ENCODE peak calls at places on chromosomes 11 and 22, in six cellular contexts. E is H1, D is Panc1, H is prostate gland, P is GM23338, J is HCT116. X is an unnamed sample.

GRCh38 chr22:17931400-17931825 is 92.9 kb downstream of the MICAL3 start:
- DNase-seq in E (no peak), D (no peak), H (peak), P (no peak), J (no peak), X (no peak)

GRCh38 chr22:36249160-36249559 is 3.8 kb upstream of the APOL1 start:
- DNase-seq in E (no peak), D (no peak), H (no peak), P (no peak), J (no peak), X (no peak)

GRCh38 chr22:23064381-23065068 is 5.8 kb upstream of the GNAZ start:
- DNase-seq in E (peak), D (no peak), H (no peak), P (no peak), J (no peak), X (peak)

GRCh38 chr11:34381775-34382174 is 24.0 kb upstream of the ABTB2 start:
- DNase-seq in E (no peak), D (no peak), H (no peak), P (no peak), J (no peak), X (no peak)

GRCh38 chr11:14015711-14016110 is 53.2 kb downstream of the SPON1 start:
- DNase-seq in E (no peak), D (peak), H (no peak), P (peak), J (peak), X (no peak)

GRCh38 chr11:72113170-72113808 is 794 bp upstream of the ANAPC15 start:
- DNase-seq in E (no peak), D (no peak), H (no peak), P (no peak), J (no peak), X (no peak)

GRCh38 chr11:64271339-64272132 is 12.9 kb downstream of the BAD start:
- DNase-seq in E (peak), D (peak), H (peak), P (peak), J (no peak), X (peak)

GRCh38 chr11:120334332-120334731 is 1.9 kb upstream of the ARHGEF12 start:
- DNase-seq in E (no peak), D (no peak), H (no peak), P (no peak), J (no peak), X (no peak)

GRCh38 chr22:30701872-30702271 is 7.2 kb downstream of the OSBP2 start:
- DNase-seq in E (no peak), D (no peak), H (no peak), P (no peak), J (peak), X (no peak)

GRCh38 chr22:36351921-36352774 is 35.6 kb downstream of the MYH9 start:
- DNase-seq in E (no peak), D (no peak), H (peak), P (no peak), J (no peak), X (no peak)

GRCh38 chr11:111344032-111344431 is 35.0 kb downstream of the POU2AF1 start:
- DNase-seq in E (no peak), D (no peak), H (no peak), P (no peak), J (no peak), X (peak)

GRCh38 chr11:44950625-44951472 is at the start of gene TP53I11:
- DNase-seq in E (no peak), D (no peak), H (peak), P (no peak), J (peak), X (no peak)

GRCh38 chr11:117384045-117384444 is 56.4 kb downstream of the CEP164 start:
- DNase-seq in E (no peak), D (peak), H (no peak), P (no peak), J (no peak), X (no peak)

GRCh38 chr22:24427500-24428164 is at the start of gene ADORA2A:
- DNase-seq in E (no peak), D (no peak), H (no peak), P (peak), J (no peak), X (no peak)

GRCh38 chr11:58135171-58135570 is 9.8 kb upstream of the OR9I1 start:
- DNase-seq in E (no peak), D (no peak), H (no peak), P (no peak), J (no peak), X (no peak)

GRCh38 chr11:59728913-59729312 is 15.3 kb upstream of the OR10V1 start:
- DNase-seq in E (no peak), D (no peak), H (no peak), P (no peak), J (no peak), X (no peak)

GRCh38 chr11:119012629-119013170 is 5.4 kb downstream of the RPS25 start:
- DNase-seq in E (no peak), D (no peak), H (no peak), P (no peak), J (no peak), X (no peak)

GRCh38 chr11:122797651-122798050 is 40.6 kb upstream of the CRTAM start:
- DNase-seq in E (no peak), D (no peak), H (no peak), P (no peak), J (no peak), X (no peak)

DNA sequence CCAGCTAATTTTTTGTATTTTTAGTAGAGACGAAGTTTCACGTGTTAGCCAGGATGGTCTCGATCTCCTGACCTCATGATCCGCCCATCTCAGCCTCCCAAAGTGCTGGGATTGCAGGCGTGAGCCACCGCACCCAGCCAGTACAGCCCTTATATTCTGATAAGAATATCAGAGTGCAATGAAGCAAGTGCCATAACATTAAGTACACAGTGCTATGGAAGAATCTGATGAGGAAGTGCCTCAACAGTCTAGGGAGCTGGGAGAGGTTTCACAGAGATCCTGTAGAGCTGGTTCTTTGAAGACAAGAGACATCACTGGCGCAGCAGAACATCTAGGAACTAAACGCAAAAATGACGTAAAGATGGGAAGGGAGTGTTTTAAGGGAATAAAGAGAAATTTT is 2.1 kb downstream of the RTCB start:
- DNase-seq in E (no peak), D (no peak), H (no peak), P (no peak), J (no peak), X (no peak)
- H3K4me3 ChIP-seq in E (no peak), D (no peak), H (no peak), P (no peak), J (no peak), X (no peak)

GRCh38 chr11:87454246-87454645 is 416.5 kb downstream of the TMEM135 start:
- DNase-seq in E (no peak), D (no peak), H (no peak), P (no peak), J (no peak), X (no peak)
- H3K27ac ChIP-seq in E (no peak), D (no peak), H (no peak), P (no peak), J (no peak), X (no peak)

GRCh38 chr11:86749376-86749775 is 51.0 kb upstream of the PRSS23 start:
- DNase-seq in E (no peak), D (no peak), H (no peak), P (peak), J (no peak), X (no peak)
- TF ChIP-seq POLR2AphosphoS5 in E (no peak), D (no peak), H (no peak), P (no peak), J (no peak), X (no peak)

GRCh38 chr11:102114032-102114431 is 3.8 kb downstream of the YAP1 start:
- DNase-seq in E (peak), D (no peak), H (no peak), P (peak), J (no peak), X (no peak)
- H3K4me3 ChIP-seq in E (no peak), D (no peak), H (no peak), P (no peak), J (no peak), X (no peak)

DNA sequence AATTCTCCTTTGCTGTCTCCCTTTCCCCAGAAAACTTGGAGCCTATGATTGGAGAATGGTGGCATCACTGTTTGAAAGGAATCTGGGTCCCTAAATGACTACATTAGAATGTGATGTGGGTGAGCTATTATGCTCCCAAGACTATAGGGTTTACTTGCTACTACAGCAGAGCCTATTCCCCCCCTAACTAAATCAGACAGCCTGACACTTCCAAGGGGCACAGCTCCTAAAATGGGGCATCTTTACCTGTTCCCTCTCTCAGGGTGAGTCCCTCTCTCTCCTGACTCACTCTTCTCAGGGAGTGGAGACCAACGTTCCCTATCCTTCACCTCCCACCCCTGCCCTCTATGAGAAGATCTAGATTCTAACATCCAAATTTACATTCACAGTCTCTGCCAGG is 775 bp upstream of the ISX start:
- DNase-seq in E (no peak), D (no peak), H (no peak), P (no peak), J (no peak), X (no peak)
- H3K27ac ChIP-seq in E (no peak), D (no peak), H (no peak), P (no peak), J (no peak), X (no peak)

GRCh38 chr11:10450451-10451398 is 4.3 kb upstream of the AMPD3 start:
- DNase-seq in E (peak), D (no peak), H (peak), P (peak), J (peak), X (no peak)
- TF ChIP-seq POLR2AphosphoS5 in E (peak), D (no peak), H (peak), P (peak), J (peak), X (no peak)

X was measured in vagina.